ENCODE peak calls at places on chromosome 7, in six cellular contexts. One of them, this sample, is unnamed.

GRCh38 chr7:80183900-80184685 is 49.5 kb downstream of the GNAI1 start:
- DNase-seq in upper lobe of right lung: no peak
- DNase-seq in dorsolateral prefrontal cortex: peak
- DNase-seq in astrocyte of the cerebellum: no peak
- DNase-seq in HFFc6: no peak
- DNase-seq in fibroblast of villous mesenchyme: no peak
- DNase-seq in this sample: no peak

GRCh38 chr7:103658055-103659010 is 212.3 kb upstream of the SLC26A5 start:
- DNase-seq in upper lobe of right lung: no peak
- DNase-seq in dorsolateral prefrontal cortex: no peak
- DNase-seq in astrocyte of the cerebellum: no peak
- DNase-seq in HFFc6: peak
- DNase-seq in fibroblast of villous mesenchyme: no peak
- DNase-seq in this sample: no peak

GRCh38 chr7:124042826-124043225 is 10.0 kb upstream of the TMEM229A start:
- DNase-seq in upper lobe of right lung: no peak
- DNase-seq in dorsolateral prefrontal cortex: no peak
- DNase-seq in astrocyte of the cerebellum: no peak
- DNase-seq in HFFc6: no peak
- DNase-seq in fibroblast of villous mesenchyme: no peak
- DNase-seq in this sample: no peak

GRCh38 chr7:28572321-28573058 is 160.2 kb downstream of the CREB5 start:
- DNase-seq in upper lobe of right lung: no peak
- DNase-seq in dorsolateral prefrontal cortex: no peak
- DNase-seq in astrocyte of the cerebellum: no peak
- DNase-seq in HFFc6: no peak
- DNase-seq in fibroblast of villous mesenchyme: no peak
- DNase-seq in this sample: no peak

GRCh38 chr7:150340024-150340749 is 1.2 kb downstream of the RARRES2 start:
- DNase-seq in upper lobe of right lung: no peak
- DNase-seq in dorsolateral prefrontal cortex: no peak
- DNase-seq in astrocyte of the cerebellum: no peak
- DNase-seq in HFFc6: no peak
- DNase-seq in fibroblast of villous mesenchyme: peak
- DNase-seq in this sample: no peak

GRCh38 chr7:105336009-105336408 is 52.7 kb downstream of the SRPK2 start:
- DNase-seq in upper lobe of right lung: no peak
- DNase-seq in dorsolateral prefrontal cortex: no peak
- DNase-seq in astrocyte of the cerebellum: no peak
- DNase-seq in HFFc6: no peak
- DNase-seq in fibroblast of villous mesenchyme: peak
- DNase-seq in this sample: no peak

GRCh38 chr7:87316097-87316700 is 29.3 kb upstream of the CROT start:
- DNase-seq in upper lobe of right lung: no peak
- DNase-seq in dorsolateral prefrontal cortex: no peak
- DNase-seq in astrocyte of the cerebellum: no peak
- DNase-seq in HFFc6: no peak
- DNase-seq in fibroblast of villous mesenchyme: no peak
- DNase-seq in this sample: no peak

GRCh38 chr7:84674236-84674913 is 479.8 kb upstream of the SEMA3A start:
- DNase-seq in upper lobe of right lung: no peak
- DNase-seq in dorsolateral prefrontal cortex: no peak
- DNase-seq in astrocyte of the cerebellum: no peak
- DNase-seq in HFFc6: peak
- DNase-seq in fibroblast of villous mesenchyme: no peak
- DNase-seq in this sample: no peak

GRCh38 chr7:44959433-44959951 is 19.3 kb downstream of the MYO1G start:
- DNase-seq in upper lobe of right lung: peak
- DNase-seq in dorsolateral prefrontal cortex: peak
- DNase-seq in astrocyte of the cerebellum: no peak
- DNase-seq in HFFc6: peak
- DNase-seq in fibroblast of villous mesenchyme: no peak
- DNase-seq in this sample: peak

GRCh38 chr7:93148135-93148534 is at the start of gene SAMD9L:
- DNase-seq in upper lobe of right lung: no peak
- DNase-seq in dorsolateral prefrontal cortex: no peak
- DNase-seq in astrocyte of the cerebellum: no peak
- DNase-seq in HFFc6: no peak
- DNase-seq in fibroblast of villous mesenchyme: peak
- DNase-seq in this sample: no peak

GRCh38 chr7:64868469-64868868 is 34.6 kb upstream of the ZNF273 start:
- DNase-seq in upper lobe of right lung: no peak
- DNase-seq in dorsolateral prefrontal cortex: no peak
- DNase-seq in astrocyte of the cerebellum: no peak
- DNase-seq in HFFc6: no peak
- DNase-seq in fibroblast of villous mesenchyme: no peak
- DNase-seq in this sample: no peak

GRCh38 chr7:2521952-2522591 is 2.5 kb downstream of the LFNG start:
- DNase-seq in upper lobe of right lung: no peak
- DNase-seq in dorsolateral prefrontal cortex: no peak
- DNase-seq in astrocyte of the cerebellum: no peak
- DNase-seq in HFFc6: peak
- DNase-seq in fibroblast of villous mesenchyme: no peak
- DNase-seq in this sample: no peak

GRCh38 chr7:73811760-73812168 is 19.0 kb upstream of the CLDN4 start:
- DNase-seq in upper lobe of right lung: peak
- DNase-seq in dorsolateral prefrontal cortex: no peak
- DNase-seq in astrocyte of the cerebellum: peak
- DNase-seq in HFFc6: peak
- DNase-seq in fibroblast of villous mesenchyme: peak
- DNase-seq in this sample: peak

GRCh38 chr7:27130540-27131389 is at the start of gene HOXA4:
- DNase-seq in upper lobe of right lung: peak
- DNase-seq in dorsolateral prefrontal cortex: no peak
- DNase-seq in astrocyte of the cerebellum: no peak
- DNase-seq in HFFc6: peak
- DNase-seq in fibroblast of villous mesenchyme: peak
- DNase-seq in this sample: no peak

GRCh38 chr7:115328018-115328417 is 406.1 kb downstream of the MDFIC start:
- DNase-seq in upper lobe of right lung: no peak
- DNase-seq in dorsolateral prefrontal cortex: no peak
- DNase-seq in astrocyte of the cerebellum: no peak
- DNase-seq in HFFc6: no peak
- DNase-seq in fibroblast of villous mesenchyme: no peak
- DNase-seq in this sample: no peak

GRCh38 chr7:65269150-65269856 is 104.4 kb upstream of the ZNF92 start:
- DNase-seq in upper lobe of right lung: peak
- DNase-seq in dorsolateral prefrontal cortex: no peak
- DNase-seq in astrocyte of the cerebellum: peak
- DNase-seq in HFFc6: no peak
- DNase-seq in fibroblast of villous mesenchyme: peak
- DNase-seq in this sample: no peak

GRCh38 chr7:6530626-6531491 is 20.4 kb downstream of the GRID2IP start:
- DNase-seq in upper lobe of right lung: no peak
- DNase-seq in dorsolateral prefrontal cortex: no peak
- DNase-seq in astrocyte of the cerebellum: no peak
- DNase-seq in HFFc6: no peak
- DNase-seq in fibroblast of villous mesenchyme: no peak
- DNase-seq in this sample: no peak

GRCh38 chr7:95596183-95597135 is at the start of gene PDK4:
- DNase-seq in upper lobe of right lung: peak
- DNase-seq in dorsolateral prefrontal cortex: peak
- DNase-seq in astrocyte of the cerebellum: no peak
- DNase-seq in HFFc6: peak
- DNase-seq in fibroblast of villous mesenchyme: peak
- DNase-seq in this sample: no peak
- TF ChIP-seq CTCF in upper lobe of right lung: no peak
- TF ChIP-seq CTCF in dorsolateral prefrontal cortex: no peak
- TF ChIP-seq CTCF in astrocyte of the cerebellum: no peak
- TF ChIP-seq CTCF in HFFc6: no peak
- TF ChIP-seq CTCF in fibroblast of villous mesenchyme: no peak
- TF ChIP-seq CTCF in this sample: no peak

GRCh38 chr7:141974831-141975230 is 1.3 kb upstream of the TAS2R38 start:
- DNase-seq in upper lobe of right lung: no peak
- DNase-seq in dorsolateral prefrontal cortex: no peak
- DNase-seq in astrocyte of the cerebellum: no peak
- DNase-seq in HFFc6: no peak
- DNase-seq in fibroblast of villous mesenchyme: no peak
- DNase-seq in this sample: no peak
- TF ChIP-seq CTCF in upper lobe of right lung: no peak
- TF ChIP-seq CTCF in dorsolateral prefrontal cortex: no peak
- TF ChIP-seq CTCF in astrocyte of the cerebellum: peak
- TF ChIP-seq CTCF in HFFc6: peak
- TF ChIP-seq CTCF in fibroblast of villous mesenchyme: no peak
- TF ChIP-seq CTCF in this sample: peak

GRCh38 chr7:13276977-13277376 is 589.5 kb downstream of the ARL4A start:
- DNase-seq in upper lobe of right lung: no peak
- DNase-seq in dorsolateral prefrontal cortex: no peak
- DNase-seq in astrocyte of the cerebellum: no peak
- DNase-seq in HFFc6: peak
- DNase-seq in fibroblast of villous mesenchyme: no peak
- DNase-seq in this sample: no peak

GRCh38 chr7:13282377-13282980 is 595.0 kb downstream of the ARL4A start:
- DNase-seq in upper lobe of right lung: no peak
- DNase-seq in dorsolateral prefrontal cortex: no peak
- DNase-seq in astrocyte of the cerebellum: peak
- DNase-seq in HFFc6: peak
- DNase-seq in fibroblast of villous mesenchyme: peak
- DNase-seq in this sample: no peak

GRCh38 chr7:13278020-13278419 is 590.6 kb downstream of the ARL4A start:
- DNase-seq in upper lobe of right lung: no peak
- DNase-seq in dorsolateral prefrontal cortex: no peak
- DNase-seq in astrocyte of the cerebellum: no peak
- DNase-seq in HFFc6: no peak
- DNase-seq in fibroblast of villous mesenchyme: peak
- DNase-seq in this sample: no peak

GRCh38 chr7:13279854-13280435 is 592.5 kb downstream of the ARL4A start:
- DNase-seq in upper lobe of right lung: no peak
- DNase-seq in dorsolateral prefrontal cortex: no peak
- DNase-seq in astrocyte of the cerebellum: peak
- DNase-seq in HFFc6: no peak
- DNase-seq in fibroblast of villous mesenchyme: peak
- DNase-seq in this sample: no peak
- TF ChIP-seq CTCF in upper lobe of right lung: peak
- TF ChIP-seq CTCF in dorsolateral prefrontal cortex: peak
- TF ChIP-seq CTCF in astrocyte of the cerebellum: no peak
- TF ChIP-seq CTCF in HFFc6: peak
- TF ChIP-seq CTCF in fibroblast of villous mesenchyme: no peak
- TF ChIP-seq CTCF in this sample: peak

GRCh38 chr7:102068846-102069245 is 217.8 kb upstream of the SH2B2 start:
- DNase-seq in upper lobe of right lung: no peak
- DNase-seq in dorsolateral prefrontal cortex: no peak
- DNase-seq in astrocyte of the cerebellum: no peak
- DNase-seq in HFFc6: no peak
- DNase-seq in fibroblast of villous mesenchyme: no peak
- DNase-seq in this sample: no peak

GRCh38 chr7:102072636-102073209 is 213.9 kb upstream of the SH2B2 start:
- DNase-seq in upper lobe of right lung: no peak
- DNase-seq in dorsolateral prefrontal cortex: no peak
- DNase-seq in astrocyte of the cerebellum: no peak
- DNase-seq in HFFc6: no peak
- DNase-seq in fibroblast of villous mesenchyme: peak
- DNase-seq in this sample: no peak

GRCh38 chr7:102072003-102072402 is 214.7 kb upstream of the SH2B2 start:
- DNase-seq in upper lobe of right lung: no peak
- DNase-seq in dorsolateral prefrontal cortex: no peak
- DNase-seq in astrocyte of the cerebellum: no peak
- DNase-seq in HFFc6: no peak
- DNase-seq in fibroblast of villous mesenchyme: no peak
- DNase-seq in this sample: no peak

GRCh38 chr7:102066476-102066875 is 220.2 kb upstream of the SH2B2 start:
- DNase-seq in upper lobe of right lung: no peak
- DNase-seq in dorsolateral prefrontal cortex: no peak
- DNase-seq in astrocyte of the cerebellum: no peak
- DNase-seq in HFFc6: no peak
- DNase-seq in fibroblast of villous mesenchyme: no peak
- DNase-seq in this sample: no peak

DNA sequence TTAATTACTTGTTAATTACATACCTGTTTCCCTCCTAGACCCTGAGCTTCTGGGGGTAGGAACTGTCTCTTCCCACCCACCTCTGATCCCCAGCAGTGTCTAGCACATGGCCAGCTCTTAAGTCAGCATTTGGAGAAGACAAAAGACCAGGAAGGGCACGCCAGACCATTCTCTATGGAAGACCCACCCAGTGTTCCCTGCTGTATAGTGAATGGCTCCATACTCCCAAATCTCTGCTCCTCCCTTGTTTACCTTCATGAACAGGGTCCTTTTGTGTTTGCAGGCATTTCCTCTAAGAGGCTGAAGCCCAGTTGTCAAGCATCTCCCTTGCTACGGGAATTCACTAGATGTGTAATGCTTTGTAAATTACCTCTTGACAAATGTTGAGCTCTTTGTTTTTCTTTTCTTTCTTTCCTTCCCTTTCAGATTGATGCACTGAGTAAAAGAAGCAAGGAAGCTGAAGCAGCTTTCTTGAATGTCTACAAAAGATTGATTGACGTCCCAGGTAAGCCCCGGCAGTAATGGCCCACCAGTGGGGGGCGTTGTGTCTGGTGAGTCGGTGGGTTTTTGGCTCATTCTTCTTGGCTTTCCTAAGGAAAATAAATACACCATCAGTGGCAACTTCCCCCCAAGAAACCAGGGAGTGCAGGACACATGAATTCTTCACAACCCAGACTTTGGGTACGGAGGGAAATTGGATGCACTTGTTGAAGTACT is 216.6 kb upstream of the SH2B2 start:
- DNase-seq in upper lobe of right lung: no peak
- DNase-seq in dorsolateral prefrontal cortex: no peak
- DNase-seq in astrocyte of the cerebellum: no peak
- DNase-seq in HFFc6: no peak
- DNase-seq in fibroblast of villous mesenchyme: no peak
- DNase-seq in this sample: no peak
- TF ChIP-seq CTCF in upper lobe of right lung: no peak
- TF ChIP-seq CTCF in dorsolateral prefrontal cortex: no peak
- TF ChIP-seq CTCF in astrocyte of the cerebellum: no peak
- TF ChIP-seq CTCF in HFFc6: peak
- TF ChIP-seq CTCF in fibroblast of villous mesenchyme: no peak
- TF ChIP-seq CTCF in this sample: no peak

GRCh38 chr7:135088566-135088965 is 59.3 kb upstream of the TMEM140 start:
- DNase-seq in upper lobe of right lung: no peak
- DNase-seq in dorsolateral prefrontal cortex: no peak
- DNase-seq in astrocyte of the cerebellum: no peak
- DNase-seq in HFFc6: no peak
- DNase-seq in fibroblast of villous mesenchyme: no peak
- DNase-seq in this sample: no peak

GRCh38 chr7:135077642-135078041 is 70.2 kb upstream of the TMEM140 start:
- DNase-seq in upper lobe of right lung: no peak
- DNase-seq in dorsolateral prefrontal cortex: no peak
- DNase-seq in astrocyte of the cerebellum: no peak
- DNase-seq in HFFc6: no peak
- DNase-seq in fibroblast of villous mesenchyme: no peak
- DNase-seq in this sample: no peak

GRCh38 chr7:135079068-135079467 is 68.8 kb upstream of the TMEM140 start:
- DNase-seq in upper lobe of right lung: no peak
- DNase-seq in dorsolateral prefrontal cortex: no peak
- DNase-seq in astrocyte of the cerebellum: no peak
- DNase-seq in HFFc6: no peak
- DNase-seq in fibroblast of villous mesenchyme: no peak
- DNase-seq in this sample: no peak

GRCh38 chr7:135078051-135078450 is 69.8 kb upstream of the TMEM140 start:
- DNase-seq in upper lobe of right lung: no peak
- DNase-seq in dorsolateral prefrontal cortex: no peak
- DNase-seq in astrocyte of the cerebellum: no peak
- DNase-seq in HFFc6: no peak
- DNase-seq in fibroblast of villous mesenchyme: no peak
- DNase-seq in this sample: no peak

DNA sequence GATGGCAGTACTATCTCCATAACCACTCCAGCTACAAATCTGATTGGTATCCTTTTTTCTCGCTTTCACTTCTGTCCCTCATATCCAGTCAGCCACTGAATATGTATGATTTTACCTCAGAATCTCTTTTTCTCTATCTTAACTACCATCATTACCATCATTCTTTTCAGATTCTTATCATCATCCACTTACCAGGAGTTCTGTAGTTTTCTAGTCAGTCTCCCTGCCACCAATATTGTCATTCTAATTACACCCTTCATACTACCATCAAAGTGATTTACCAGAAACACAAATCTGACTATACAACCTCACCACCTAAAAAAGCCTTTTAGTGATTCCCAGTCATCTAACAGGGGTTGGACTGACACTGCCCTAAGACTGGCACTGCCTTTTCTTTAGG is 64.9 kb upstream of the TMEM140 start:
- DNase-seq in upper lobe of right lung: no peak
- DNase-seq in dorsolateral prefrontal cortex: no peak
- DNase-seq in astrocyte of the cerebellum: no peak
- DNase-seq in HFFc6: no peak
- DNase-seq in fibroblast of villous mesenchyme: no peak
- DNase-seq in this sample: no peak
- TF ChIP-seq CTCF in upper lobe of right lung: no peak
- TF ChIP-seq CTCF in dorsolateral prefrontal cortex: no peak
- TF ChIP-seq CTCF in astrocyte of the cerebellum: no peak
- TF ChIP-seq CTCF in HFFc6: no peak
- TF ChIP-seq CTCF in fibroblast of villous mesenchyme: no peak
- TF ChIP-seq CTCF in this sample: no peak

This sample was measured in chondrocyte.